ENCODE peak calls at places on chromosomes 1 and 21, in ten cellular contexts. S is hepatocyte, Y is OCI-LY7, L is HCT116, V is SK-N-SH, F is PC-3, E is PC-9, I is GM23248, H is Karpas-422, B is MM.1S. C is an unnamed sample.

GRCh38 chr1:115326419-115326818 is 11.6 kb downstream of the NGF start:
- DNase-seq in S (no peak), Y (no peak), L (no peak), V (no peak), F (no peak), E (no peak), I (no peak), H (no peak), B (no peak), C (no peak)

GRCh38 chr1:60228253-60228594 is 154.7 kb upstream of the C1orf87 start:
- DNase-seq in S (no peak), Y (no peak), L (no peak), V (no peak), F (no peak), E (no peak), I (peak; percentile 17), H (no peak), B (no peak), C (no peak)

GRCh38 chr1:200290010-200290685 is 119.7 kb downstream of the ZNF281 start:
- DNase-seq in S (no peak), Y (peak; percentile 53), L (peak; percentile 37), V (peak; percentile 11), F (peak; percentile 67), E (no peak), I (peak; percentile 29), H (no peak), B (no peak), C (peak; percentile 82)

GRCh38 chr1:184610872-184611614 is 143.6 kb downstream of the EDEM3 start:
- DNase-seq in S (no peak), Y (no peak), L (no peak), V (peak; percentile 32), F (no peak), E (no peak), I (no peak), H (no peak), B (no peak), C (no peak)

GRCh38 chr1:192809286-192810252 is 730 bp downstream of the RGS2 start:
- DNase-seq in S (peak; percentile 55), Y (peak; percentile 71), L (no peak), V (peak; percentile 37), F (peak; percentile 60), E (no peak), I (peak; percentile 87), H (peak; percentile 87), B (peak; percentile 64), C (peak; percentile 60)

GRCh38 chr1:21355956-21356355 is 65.7 kb upstream of the ECE1 start:
- DNase-seq in S (no peak), Y (no peak), L (no peak), V (no peak), F (no peak), E (peak; percentile 37), I (no peak), H (no peak), B (no peak), C (no peak)

GRCh38 chr1:100443739-100444571 is 91.6 kb downstream of the CDC14A start:
- DNase-seq in S (peak; percentile 56), Y (peak; percentile 33), L (no peak), V (no peak), F (peak; percentile 23), E (no peak), I (peak; percentile 9), H (no peak), B (peak; percentile 36), C (no peak)

GRCh38 chr1:37718901-37719571 is 26.7 kb downstream of the CDCA8 start:
- DNase-seq in S (no peak), Y (no peak), L (no peak), V (no peak), F (peak; percentile 9), E (peak; percentile 17), I (no peak), H (no peak), B (no peak), C (no peak)

GRCh38 chr1:185720633-185721272 is 13.4 kb upstream of the HMCN1 start:
- DNase-seq in S (peak; percentile 53), Y (peak; percentile 10), L (peak; percentile 35), V (no peak), F (peak; percentile 49), E (no peak), I (peak; percentile 63), H (peak; percentile 69), B (peak; percentile 58), C (peak; percentile 65)

GRCh38 chr1:15799004-15799867 is 8.2 kb downstream of the UQCRHL start:
- DNase-seq in S (peak; percentile 87), Y (no peak), L (peak; percentile 83), V (no peak), F (peak; percentile 96), E (peak; percentile 92), I (peak; percentile 98), H (no peak), B (no peak), C (peak; percentile 37)

GRCh38 chr1:232764458-232765231 is 40.6 kb upstream of the MAP10 start:
- DNase-seq in S (peak; percentile 27), Y (no peak), L (no peak), V (no peak), F (no peak), E (no peak), I (no peak), H (no peak), B (no peak), C (no peak)

GRCh38 chr1:182315157-182315556 is 76.4 kb downstream of the GLUL start:
- DNase-seq in S (peak; percentile 68), Y (no peak), L (no peak), V (no peak), F (no peak), E (no peak), I (no peak), H (no peak), B (no peak), C (no peak)

GRCh38 chr1:185775505-185775904 is 41.3 kb downstream of the HMCN1 start:
- DNase-seq in S (no peak), Y (no peak), L (no peak), V (no peak), F (peak; percentile 7), E (no peak), I (no peak), H (no peak), B (no peak), C (peak; percentile 24)

GRCh38 chr21:33185852-33186251 is 43.9 kb upstream of the IFNAR2 start:
- DNase-seq in S (no peak), Y (no peak), L (no peak), V (no peak), F (no peak), E (no peak), I (no peak), H (no peak), B (no peak), C (no peak)

GRCh38 chr1:103917771-103918170 is 168.1 kb downstream of the AMY1C start:
- DNase-seq in S (no peak), Y (no peak), L (no peak), V (no peak), F (no peak), E (no peak), I (no peak), H (no peak), B (no peak), C (no peak)
- H3K9me2 ChIP-seq in S (no peaks in the 10 kb centered on the region), Y (no peaks in the 10 kb centered on the region), L (no peaks in the 10 kb centered on the region), V (no peaks in the 10 kb centered on the region), F (no peaks in the 10 kb centered on the region), E (no peaks in the 10 kb centered on the region), I (peaks cover 5% of the 10 kb centered on the region), H (no peaks in the 10 kb centered on the region), B (no peaks in the 10 kb centered on the region), C (no peaks in the 10 kb centered on the region)

DNA sequence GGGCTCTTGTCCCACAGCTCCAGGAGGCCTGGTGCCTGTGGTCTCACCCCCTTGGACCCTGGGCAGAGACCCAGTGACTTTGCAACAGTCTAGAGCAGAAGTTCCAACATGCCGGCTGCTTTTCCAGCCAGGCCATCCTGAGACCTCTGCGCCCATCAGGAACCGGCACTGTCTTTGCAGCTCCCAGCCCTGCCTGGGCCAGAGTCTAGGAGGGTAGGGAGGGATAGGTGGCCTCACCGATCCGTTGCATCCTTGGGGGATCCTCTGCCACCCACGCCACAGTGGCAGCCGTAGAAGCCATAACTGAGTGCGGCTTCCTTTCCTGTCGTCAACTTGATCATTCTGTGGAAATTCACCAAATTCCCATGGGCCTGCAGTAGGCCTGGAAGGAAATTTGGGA is 1.3 kb downstream of the PLA2G2A start:
- DNase-seq in S (no peak), Y (no peak), L (no peak), V (no peak), F (no peak), E (no peak), I (no peak), H (no peak), B (no peak), C (no peak)
- H3K9me2 ChIP-seq in S (no peaks in the 10 kb centered on the region), Y (no peaks in the 10 kb centered on the region), L (no peaks in the 10 kb centered on the region), V (no peaks in the 10 kb centered on the region), F (no peaks in the 10 kb centered on the region), E (no peaks in the 10 kb centered on the region), I (no peaks in the 10 kb centered on the region), H (no peaks in the 10 kb centered on the region), B (no peaks in the 10 kb centered on the region), C (peaks cover 10% of the 10 kb centered on the region)

DNA sequence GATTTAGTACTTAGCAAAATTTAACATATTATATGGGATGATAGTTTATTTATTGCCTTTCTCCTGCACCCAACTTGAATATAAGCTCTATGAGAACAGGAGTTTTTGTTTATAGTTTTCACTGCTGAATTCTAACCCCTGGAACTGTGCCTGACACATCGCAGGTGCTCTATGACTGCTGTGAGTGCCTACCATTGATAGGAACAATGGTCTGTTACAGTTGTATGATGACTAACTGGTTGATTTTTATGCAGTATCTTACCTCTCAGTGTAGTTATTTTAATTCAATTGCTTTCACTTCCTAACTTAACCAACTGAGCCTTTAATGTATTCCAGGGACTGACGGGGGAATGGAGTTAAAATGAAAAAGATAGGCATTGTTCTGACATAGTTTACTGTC is 336.0 kb downstream of the ST6GALNAC3 start:
- DNase-seq in S (no peak), Y (no peak), L (no peak), V (no peak), F (no peak), E (no peak), I (no peak), H (no peak), B (no peak), C (no peak)
- H3K9me2 ChIP-seq in S (no peaks in the 10 kb centered on the region), Y (no peaks in the 10 kb centered on the region), L (no peaks in the 10 kb centered on the region), V (no peaks in the 10 kb centered on the region), F (no peaks in the 10 kb centered on the region), E (no peaks in the 10 kb centered on the region), I (no peaks in the 10 kb centered on the region), H (no peaks in the 10 kb centered on the region), B (no peaks in the 10 kb centered on the region), C (no peaks in the 10 kb centered on the region)

DNA sequence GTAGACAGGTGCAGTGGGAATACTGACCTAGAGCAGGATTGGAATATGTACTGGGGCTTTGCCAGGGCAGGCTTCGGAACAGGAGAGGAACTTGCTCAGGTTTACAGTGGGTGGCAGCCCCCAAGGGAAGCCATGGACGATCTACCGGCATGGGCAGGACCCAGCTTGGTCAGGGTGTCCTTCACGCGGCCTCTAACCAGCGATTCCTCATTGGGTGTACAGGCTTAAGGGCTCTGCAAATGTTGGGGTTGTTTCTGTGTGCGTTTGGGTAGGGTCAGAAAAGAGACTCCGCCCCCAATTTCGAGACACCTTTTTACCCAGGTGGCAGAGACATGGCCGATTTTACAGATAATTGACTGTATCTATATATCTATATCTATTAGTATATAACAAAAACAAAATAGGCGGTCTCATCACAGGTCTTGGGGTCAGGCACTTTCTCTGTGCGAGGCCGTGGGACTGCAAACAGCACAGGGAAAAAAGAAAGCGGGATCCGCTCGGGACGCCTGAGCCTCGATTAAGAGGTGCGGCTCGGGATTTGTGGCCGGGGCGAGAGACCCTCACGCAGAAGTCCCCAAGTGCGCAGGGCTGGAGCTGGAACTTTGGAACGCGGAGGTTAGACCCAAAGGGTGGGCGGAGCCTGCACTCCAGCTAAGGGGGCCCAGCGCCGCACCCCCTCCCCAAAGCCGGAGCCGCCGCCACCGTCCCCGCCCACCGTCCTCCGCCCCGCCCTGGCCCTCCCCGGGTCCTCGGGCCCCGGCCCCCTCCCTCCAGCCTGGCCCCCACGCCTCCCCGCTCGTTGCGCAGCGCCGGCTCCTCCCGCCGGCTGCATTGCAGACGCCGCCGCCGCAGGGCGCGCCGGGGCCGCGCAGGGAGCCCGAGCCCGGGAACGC is 67.5 kb upstream of the VAMP3 start:
- DNase-seq in S (peak; percentile 61), Y (no peak), L (no peak), V (peak; percentile 89), F (no peak), E (no peak), I (no peak), H (no peak), B (no peak), C (peak; percentile 82)
- H3K9me2 ChIP-seq in S (no peaks in the 10 kb centered on the region), Y (no peaks in the 10 kb centered on the region), L (no peaks in the 10 kb centered on the region), V (no peaks in the 10 kb centered on the region), F (no peaks in the 10 kb centered on the region), E (no peaks in the 10 kb centered on the region), I (no peaks in the 10 kb centered on the region), H (no peaks in the 10 kb centered on the region), B (no peaks in the 10 kb centered on the region), C (no peaks in the 10 kb centered on the region)

C was measured in GM23338.